ENCODE peak calls at places on chromosome 13, in seven cellular contexts. One of them, this sample, is unnamed.

GRCh38 chr13:77918391-77919261 is at the start of gene EDNRB:
- DNase-seq in dorsolateral prefrontal cortex: peak
- DNase-seq in ascending aorta: peak
- DNase-seq in lower leg skin: peak
- DNase-seq in right cardiac atrium: peak
- DNase-seq in fibroblast of the aortic adventitia: peak
- DNase-seq in adrenal gland: peak
- DNase-seq in this sample: no peak

GRCh38 chr13:77048592-77048991 is 21.6 kb upstream of the FBXL3 start:
- DNase-seq in dorsolateral prefrontal cortex: no peak
- DNase-seq in ascending aorta: no peak
- DNase-seq in lower leg skin: no peak
- DNase-seq in right cardiac atrium: no peak
- DNase-seq in fibroblast of the aortic adventitia: peak
- DNase-seq in adrenal gland: no peak
- DNase-seq in this sample: no peak

GRCh38 chr13:46975173-46975572 is 78.3 kb upstream of the HTR2A start:
- DNase-seq in dorsolateral prefrontal cortex: no peak
- DNase-seq in ascending aorta: no peak
- DNase-seq in lower leg skin: no peak
- DNase-seq in right cardiac atrium: no peak
- DNase-seq in fibroblast of the aortic adventitia: no peak
- DNase-seq in adrenal gland: no peak
- DNase-seq in this sample: no peak

GRCh38 chr13:94783489-94783888 is 71.1 kb upstream of the SOX21 start:
- DNase-seq in dorsolateral prefrontal cortex: no peak
- DNase-seq in ascending aorta: no peak
- DNase-seq in lower leg skin: no peak
- DNase-seq in right cardiac atrium: no peak
- DNase-seq in fibroblast of the aortic adventitia: no peak
- DNase-seq in adrenal gland: no peak
- DNase-seq in this sample: no peak

GRCh38 chr13:39148513-39148961 is 110.3 kb downstream of the NHLRC3 start:
- DNase-seq in dorsolateral prefrontal cortex: no peak
- DNase-seq in ascending aorta: no peak
- DNase-seq in lower leg skin: peak
- DNase-seq in right cardiac atrium: no peak
- DNase-seq in fibroblast of the aortic adventitia: peak
- DNase-seq in adrenal gland: no peak
- DNase-seq in this sample: peak

GRCh38 chr13:78662467-78662866 is 3.5 kb upstream of the OBI1 start:
- DNase-seq in dorsolateral prefrontal cortex: no peak
- DNase-seq in ascending aorta: no peak
- DNase-seq in lower leg skin: no peak
- DNase-seq in right cardiac atrium: no peak
- DNase-seq in fibroblast of the aortic adventitia: no peak
- DNase-seq in adrenal gland: no peak
- DNase-seq in this sample: no peak

GRCh38 chr13:42865703-42866102 is 84.3 kb downstream of the FAM216B start:
- DNase-seq in dorsolateral prefrontal cortex: no peak
- DNase-seq in ascending aorta: no peak
- DNase-seq in lower leg skin: no peak
- DNase-seq in right cardiac atrium: no peak
- DNase-seq in fibroblast of the aortic adventitia: peak
- DNase-seq in adrenal gland: no peak
- DNase-seq in this sample: no peak

GRCh38 chr13:45167611-45168554 is 33.0 kb downstream of the KCTD4 start:
- DNase-seq in dorsolateral prefrontal cortex: no peak
- DNase-seq in ascending aorta: no peak
- DNase-seq in lower leg skin: peak
- DNase-seq in right cardiac atrium: peak
- DNase-seq in fibroblast of the aortic adventitia: no peak
- DNase-seq in adrenal gland: no peak
- DNase-seq in this sample: no peak

GRCh38 chr13:30334663-30335386 is 27.5 kb upstream of the KATNAL1 start:
- DNase-seq in dorsolateral prefrontal cortex: no peak
- DNase-seq in ascending aorta: no peak
- DNase-seq in lower leg skin: no peak
- DNase-seq in right cardiac atrium: no peak
- DNase-seq in fibroblast of the aortic adventitia: peak
- DNase-seq in adrenal gland: no peak
- DNase-seq in this sample: no peak

GRCh38 chr13:68051910-68052309 is 821.8 kb upstream of the PCDH9 start:
- DNase-seq in dorsolateral prefrontal cortex: no peak
- DNase-seq in ascending aorta: no peak
- DNase-seq in lower leg skin: no peak
- DNase-seq in right cardiac atrium: no peak
- DNase-seq in fibroblast of the aortic adventitia: no peak
- DNase-seq in adrenal gland: no peak
- DNase-seq in this sample: no peak

GRCh38 chr13:31201341-31202024 is 1.7 kb downstream of the B3GLCT start:
- DNase-seq in dorsolateral prefrontal cortex: no peak
- DNase-seq in ascending aorta: no peak
- DNase-seq in lower leg skin: peak
- DNase-seq in right cardiac atrium: peak
- DNase-seq in fibroblast of the aortic adventitia: peak
- DNase-seq in adrenal gland: no peak
- DNase-seq in this sample: no peak

GRCh38 chr13:106533940-106534843 is 1.3 kb downstream of the EFNB2 start:
- DNase-seq in dorsolateral prefrontal cortex: peak
- DNase-seq in ascending aorta: peak
- DNase-seq in lower leg skin: no peak
- DNase-seq in right cardiac atrium: peak
- DNase-seq in fibroblast of the aortic adventitia: peak
- DNase-seq in adrenal gland: no peak
- DNase-seq in this sample: no peak

GRCh38 chr13:75946746-75947397 is 310.7 kb downstream of the LMO7 start:
- DNase-seq in dorsolateral prefrontal cortex: peak
- DNase-seq in ascending aorta: no peak
- DNase-seq in lower leg skin: peak
- DNase-seq in right cardiac atrium: no peak
- DNase-seq in fibroblast of the aortic adventitia: no peak
- DNase-seq in adrenal gland: no peak
- DNase-seq in this sample: no peak

GRCh38 chr13:110227864-110228643 is 78.9 kb downstream of the COL4A1 start:
- DNase-seq in dorsolateral prefrontal cortex: no peak
- DNase-seq in ascending aorta: no peak
- DNase-seq in lower leg skin: no peak
- DNase-seq in right cardiac atrium: no peak
- DNase-seq in fibroblast of the aortic adventitia: no peak
- DNase-seq in adrenal gland: no peak
- DNase-seq in this sample: no peak

GRCh38 chr13:45278096-45278645 is 62.8 kb downstream of the TPT1 start:
- DNase-seq in dorsolateral prefrontal cortex: no peak
- DNase-seq in ascending aorta: no peak
- DNase-seq in lower leg skin: no peak
- DNase-seq in right cardiac atrium: no peak
- DNase-seq in fibroblast of the aortic adventitia: no peak
- DNase-seq in adrenal gland: no peak
- DNase-seq in this sample: no peak

GRCh38 chr13:94292323-94292640 is 187.2 kb downstream of the DCT start:
- DNase-seq in dorsolateral prefrontal cortex: no peak
- DNase-seq in ascending aorta: no peak
- DNase-seq in lower leg skin: no peak
- DNase-seq in right cardiac atrium: no peak
- DNase-seq in fibroblast of the aortic adventitia: no peak
- DNase-seq in adrenal gland: no peak
- DNase-seq in this sample: no peak

GRCh38 chr13:89694471-89694870 is 1653.0 kb upstream of the MIR17HG start:
- DNase-seq in dorsolateral prefrontal cortex: no peak
- DNase-seq in ascending aorta: no peak
- DNase-seq in lower leg skin: no peak
- DNase-seq in right cardiac atrium: no peak
- DNase-seq in fibroblast of the aortic adventitia: no peak
- DNase-seq in adrenal gland: no peak
- DNase-seq in this sample: no peak

GRCh38 chr13:27131202-27131623 is 40.4 kb downstream of the USP12 start:
- DNase-seq in dorsolateral prefrontal cortex: no peak
- DNase-seq in ascending aorta: no peak
- DNase-seq in lower leg skin: no peak
- DNase-seq in right cardiac atrium: no peak
- DNase-seq in fibroblast of the aortic adventitia: peak
- DNase-seq in adrenal gland: no peak
- DNase-seq in this sample: no peak

GRCh38 chr13:75621147-75621546 is 15.0 kb upstream of the LMO7 start:
- DNase-seq in dorsolateral prefrontal cortex: no peak
- DNase-seq in ascending aorta: no peak
- DNase-seq in lower leg skin: no peak
- DNase-seq in right cardiac atrium: no peak
- DNase-seq in fibroblast of the aortic adventitia: peak
- DNase-seq in adrenal gland: no peak
- DNase-seq in this sample: peak

DNA sequence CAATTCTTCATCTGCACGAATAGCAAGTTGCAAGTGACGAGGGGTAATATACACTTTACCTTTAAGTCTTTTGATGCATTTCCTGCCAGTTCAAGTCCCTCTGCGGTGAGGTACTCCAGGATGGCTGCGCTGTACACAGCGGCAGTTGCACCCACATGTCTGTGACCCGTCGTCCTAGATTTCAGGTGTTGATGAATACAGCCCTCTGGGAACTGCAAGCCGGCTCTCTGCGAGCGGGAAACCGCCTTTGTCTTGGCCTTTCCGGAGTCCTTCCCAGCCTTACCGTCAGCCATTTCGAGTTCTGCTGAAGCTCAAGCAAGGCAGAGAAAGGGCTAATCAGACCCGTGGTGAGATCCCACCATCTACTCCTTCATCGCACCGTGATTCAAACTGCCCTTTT is 14.8 kb downstream of the UBAC2 start:
- DNase-seq in dorsolateral prefrontal cortex: no peak
- DNase-seq in ascending aorta: no peak
- DNase-seq in lower leg skin: no peak
- DNase-seq in right cardiac atrium: no peak
- DNase-seq in fibroblast of the aortic adventitia: no peak
- DNase-seq in adrenal gland: no peak
- DNase-seq in this sample: no peak
- H3K4me3 ChIP-seq in dorsolateral prefrontal cortex: peak
- H3K4me3 ChIP-seq in ascending aorta: no peak
- H3K4me3 ChIP-seq in lower leg skin: no peak
- H3K4me3 ChIP-seq in right cardiac atrium: no peak
- H3K4me3 ChIP-seq in fibroblast of the aortic adventitia: no peak
- H3K4me3 ChIP-seq in adrenal gland: no peak
- H3K4me3 ChIP-seq in this sample: no peak

GRCh38 chr13:28326081-28326480 is 168.8 kb downstream of the FLT1 start:
- DNase-seq in dorsolateral prefrontal cortex: no peak
- DNase-seq in ascending aorta: no peak
- DNase-seq in lower leg skin: no peak
- DNase-seq in right cardiac atrium: no peak
- DNase-seq in fibroblast of the aortic adventitia: no peak
- DNase-seq in adrenal gland: no peak
- DNase-seq in this sample: no peak

GRCh38 chr13:28321751-28322150 is 173.2 kb downstream of the FLT1 start:
- DNase-seq in dorsolateral prefrontal cortex: no peak
- DNase-seq in ascending aorta: no peak
- DNase-seq in lower leg skin: no peak
- DNase-seq in right cardiac atrium: no peak
- DNase-seq in fibroblast of the aortic adventitia: no peak
- DNase-seq in adrenal gland: no peak
- DNase-seq in this sample: no peak

GRCh38 chr13:28322256-28322895 is 172.6 kb downstream of the FLT1 start:
- DNase-seq in dorsolateral prefrontal cortex: no peak
- DNase-seq in ascending aorta: no peak
- DNase-seq in lower leg skin: no peak
- DNase-seq in right cardiac atrium: no peak
- DNase-seq in fibroblast of the aortic adventitia: no peak
- DNase-seq in adrenal gland: no peak
- DNase-seq in this sample: peak

GRCh38 chr13:28325022-28325421 is 169.9 kb downstream of the FLT1 start:
- DNase-seq in dorsolateral prefrontal cortex: no peak
- DNase-seq in ascending aorta: no peak
- DNase-seq in lower leg skin: no peak
- DNase-seq in right cardiac atrium: no peak
- DNase-seq in fibroblast of the aortic adventitia: peak
- DNase-seq in adrenal gland: no peak
- DNase-seq in this sample: no peak

DNA sequence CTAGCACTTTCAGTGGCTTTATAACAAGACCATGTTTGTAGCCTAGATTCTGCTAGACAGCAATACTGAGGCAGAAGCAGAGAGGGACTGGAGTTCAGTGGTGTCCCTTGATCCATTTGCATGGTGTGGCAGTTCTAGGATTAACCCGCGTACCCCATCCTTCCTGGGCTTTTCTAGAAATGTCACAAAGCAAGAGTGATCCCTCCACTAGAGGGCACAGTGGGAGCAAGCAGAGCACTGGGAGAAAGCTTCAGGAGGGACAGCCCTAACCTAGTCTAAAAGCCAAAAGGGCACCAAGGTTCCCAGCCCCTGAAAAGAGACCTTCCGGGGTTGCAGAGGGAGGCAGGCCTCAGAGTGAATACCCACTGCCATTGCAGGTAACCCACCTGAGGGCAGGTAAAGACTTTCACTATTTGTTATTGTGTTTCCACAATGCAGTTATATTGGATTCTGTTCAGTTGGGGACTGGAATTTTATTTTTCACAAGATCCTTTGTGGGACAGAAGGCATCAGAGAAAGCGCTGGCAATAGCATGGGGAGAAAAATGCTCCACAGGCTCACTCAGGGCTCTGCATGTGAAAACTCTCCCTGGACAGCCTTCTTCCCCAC is 170.6 kb downstream of the FLT1 start:
- DNase-seq in dorsolateral prefrontal cortex: no peak
- DNase-seq in ascending aorta: peak
- DNase-seq in lower leg skin: peak
- DNase-seq in right cardiac atrium: peak
- DNase-seq in fibroblast of the aortic adventitia: peak
- DNase-seq in adrenal gland: peak
- DNase-seq in this sample: no peak
- H3K4me3 ChIP-seq in dorsolateral prefrontal cortex: no peak
- H3K4me3 ChIP-seq in ascending aorta: no peak
- H3K4me3 ChIP-seq in lower leg skin: no peak
- H3K4me3 ChIP-seq in right cardiac atrium: no peak
- H3K4me3 ChIP-seq in fibroblast of the aortic adventitia: no peak
- H3K4me3 ChIP-seq in adrenal gland: no peak
- H3K4me3 ChIP-seq in this sample: no peak

GRCh38 chr13:50382951-50383350 is 367.7 kb downstream of the KCNRG start:
- DNase-seq in dorsolateral prefrontal cortex: no peak
- DNase-seq in ascending aorta: no peak
- DNase-seq in lower leg skin: no peak
- DNase-seq in right cardiac atrium: no peak
- DNase-seq in fibroblast of the aortic adventitia: no peak
- DNase-seq in adrenal gland: no peak
- DNase-seq in this sample: no peak
- H3K4me3 ChIP-seq in dorsolateral prefrontal cortex: no peak
- H3K4me3 ChIP-seq in ascending aorta: no peak
- H3K4me3 ChIP-seq in lower leg skin: no peak
- H3K4me3 ChIP-seq in right cardiac atrium: no peak
- H3K4me3 ChIP-seq in fibroblast of the aortic adventitia: no peak
- H3K4me3 ChIP-seq in adrenal gland: no peak
- H3K4me3 ChIP-seq in this sample: no peak

DNA sequence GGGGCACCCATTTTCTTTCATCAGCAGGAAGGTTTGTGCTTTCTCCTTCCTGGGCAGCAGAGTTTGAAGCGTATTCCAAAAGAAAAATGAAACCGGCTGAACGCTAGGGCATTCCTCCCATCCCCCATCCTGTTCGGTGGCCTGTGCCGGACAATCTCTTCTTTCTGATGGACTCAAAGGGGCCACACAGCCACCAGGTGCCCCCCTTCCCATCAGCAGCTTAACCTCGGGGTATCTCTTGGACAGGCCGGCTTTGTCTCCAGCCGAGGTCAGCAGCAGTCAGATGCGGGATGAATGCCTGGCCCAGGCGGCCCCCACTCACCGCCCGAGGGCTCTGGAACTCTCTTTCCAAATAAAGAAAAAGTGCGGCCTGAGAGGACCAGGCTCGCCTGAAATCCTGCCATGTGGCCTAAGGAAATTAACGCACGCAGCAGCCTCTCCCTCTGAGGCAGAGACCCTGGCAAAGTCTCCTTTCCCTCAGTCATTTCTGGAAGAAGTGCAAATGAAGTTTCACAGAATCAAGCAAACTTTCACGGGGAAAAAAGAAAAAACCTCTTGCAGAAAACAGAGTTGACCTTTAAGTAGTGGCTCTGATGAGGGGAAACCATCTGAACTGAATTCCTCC is 67.8 kb downstream of the RASA3 start:
- DNase-seq in dorsolateral prefrontal cortex: peak
- DNase-seq in ascending aorta: no peak
- DNase-seq in lower leg skin: no peak
- DNase-seq in right cardiac atrium: peak
- DNase-seq in fibroblast of the aortic adventitia: peak
- DNase-seq in adrenal gland: peak
- DNase-seq in this sample: no peak
- H3K4me3 ChIP-seq in dorsolateral prefrontal cortex: peak
- H3K4me3 ChIP-seq in ascending aorta: peak
- H3K4me3 ChIP-seq in lower leg skin: no peak
- H3K4me3 ChIP-seq in right cardiac atrium: peak
- H3K4me3 ChIP-seq in fibroblast of the aortic adventitia: peak
- H3K4me3 ChIP-seq in adrenal gland: peak
- H3K4me3 ChIP-seq in this sample: peak

This sample was measured in AG09309.